ENCODE peak calls at places on chromosomes 2 and 18, in four cellular contexts. X is HTR-8/SVneo, Q is NCI-H446 treated with DMSO at 0.1 percent for 48 hours, H is NCI-H1105. A is an unnamed sample.

GRCh38 chr2:30208453-30208852 is 22.9 kb upstream of the LBH start:
- DNase-seq in X (peak), H (peak), Q (peak), A (peak)

GRCh38 chr18:28174181-28174906 is 2.6 kb downstream of the CDH2 start:
- DNase-seq in X (no peak), H (no peak), Q (no peak), A (no peak)

GRCh38 chr2:102826904-102827303 is 65.1 kb downstream of the TMEM182 start:
- DNase-seq in Q (peak), X (no peak), H (peak), A (no peak)

GRCh38 chr2:67895171-67895941 is 167.4 kb downstream of the C1D start:
- DNase-seq in Q (no peak), X (no peak), H (no peak), A (no peak)

GRCh38 chr2:136134126-136134525 is 16.2 kb upstream of the CXCR4 start:
- DNase-seq in H (no peak), X (no peak), Q (no peak), A (no peak)

GRCh38 chr2:64455545-64455944 is 1.6 kb downstream of the LGALSL start:
- DNase-seq in Q (no peak), H (no peak), X (no peak), A (no peak)

GRCh38 chr2:48607307-48608014 is 10.2 kb upstream of the GTF2A1L start:
- DNase-seq in H (no peak), X (no peak), Q (no peak), A (peak)

GRCh38 chr18:44051088-44051487 is 629.6 kb upstream of the SETBP1 start:
- DNase-seq in Q (no peak), H (peak), X (no peak), A (no peak)

GRCh38 chr2:9191044-9191481 is 15.5 kb upstream of the ASAP2 start:
- DNase-seq in Q (no peak), H (no peak), X (no peak), A (peak)

GRCh38 chr18:68017385-68017784 is 500.9 kb upstream of the DSEL start:
- DNase-seq in X (no peak), Q (no peak), H (no peak), A (no peak)

GRCh38 chr2:224206816-224207215 is 167.7 kb upstream of the SERPINE2 start:
- DNase-seq in Q (no peak), X (no peak), H (no peak), A (no peak)

GRCh38 chr18:23250893-23251656 is 115.8 kb downstream of the CABLES1 start:
- DNase-seq in H (no peak), Q (peak), X (no peak), A (no peak)

GRCh38 chr2:43950383-43951008 is 45.3 kb downstream of the LRPPRC start:
- DNase-seq in X (peak), H (peak), Q (no peak), A (no peak)

GRCh38 chr2:241878007-241878970 is 8.8 kb downstream of the RTP5 start:
- DNase-seq in Q (no peak), X (peak), H (peak), A (peak)

GRCh38 chr2:1053781-1054180 is 103.1 kb downstream of the SNTG2 start:
- DNase-seq in Q (no peak), H (no peak), X (no peak), A (no peak)

GRCh38 chr2:7672685-7673071 is 755.5 kb downstream of the RNF144A start:
- DNase-seq in X (no peak), Q (no peak), H (no peak), A (no peak)

GRCh38 chr2:146189541-146189940 is 1655.3 kb upstream of the ACVR2A start:
- DNase-seq in H (no peak), Q (no peak), X (no peak), A (no peak)

GRCh38 chr18:12840382-12840781 is 43.7 kb downstream of the PTPN2 start:
- DNase-seq in X (no peak), H (no peak), Q (no peak), A (no peak)

GRCh38 chr2:173884403-173884802 is 80.8 kb downstream of the SP3 start:
- DNase-seq in H (no peak), Q (no peak), X (peak), A (peak)

GRCh38 chr18:13558132-13558531 is 168.2 kb downstream of the FAM210A start:
- DNase-seq in H (no peak), Q (no peak), X (peak), A (peak)

GRCh38 chr18:46917808-46918600 is 602 bp downstream of the KATNAL2 start:
- DNase-seq in Q (no peak), X (peak), H (peak), A (no peak)

GRCh38 chr2:44804406-44805235 is 136.9 kb upstream of the SIX3 start:
- DNase-seq in Q (no peak), H (no peak), X (no peak), A (no peak)

GRCh38 chr2:242057379-242058040 is 188.0 kb downstream of the RTP5 start:
- DNase-seq in H (no peak), Q (no peak), X (no peak), A (no peak)

A was measured in SJSA1.